ENCODE peak calls at places on chromosome 5, in five cellular contexts. Z is left lung, Y is fibroblast of lung, K is NCI-H345, O is hypothalamus. L is an unnamed sample.

GRCh38 chr5:14263700-14264099 is 120.6 kb downstream of the TRIO start:
- DNase-seq in Z (no peak), Y (no peak), K (peak; percentile 83), O (no peak), L (no peak)

GRCh38 chr5:80655231-80655784 is 525 bp upstream of the DHFR start:
- DNase-seq in Z (no peak), Y (peak; percentile 25), K (no peak), O (no peak), L (no peak)

GRCh38 chr5:173917788-173918786 is 29.9 kb downstream of the CPEB4 start:
- DNase-seq in Z (peak; percentile 61), Y (peak; percentile 92), K (no peak), O (peak; percentile 19), L (peak; percentile 36)

GRCh38 chr5:176533894-176534611 is 3.1 kb downstream of the RNF44 start:
- DNase-seq in Z (peak; percentile 68), Y (no peak), K (no peak), O (no peak), L (no peak)

GRCh38 chr5:59621477-59621876 is 272.0 kb downstream of the PDE4D start:
- DNase-seq in Z (no peak), Y (no peak), K (no peak), O (no peak), L (no peak)

GRCh38 chr5:141192110-141192725 is at the start of gene PCDHB10:
- DNase-seq in Z (no peak), Y (peak; percentile 8), K (no peak), O (no peak), L (no peak)

GRCh38 chr5:97071101-97071500 is 71.3 kb downstream of the LIX1 start:
- DNase-seq in Z (no peak), Y (peak; percentile 98), K (no peak), O (no peak), L (no peak)

GRCh38 chr5:27494845-27495244 is 456.5 kb upstream of the CDH9 start:
- DNase-seq in Z (no peak), Y (no peak), K (no peak), O (no peak), L (no peak)

GRCh38 chr5:153400931-153401330 is 89.5 kb upstream of the GRIA1 start:
- DNase-seq in Z (no peak), Y (no peak), K (no peak), O (no peak), L (no peak)

GRCh38 chr5:73528248-73528647 is 30.0 kb downstream of the BTF3 start:
- DNase-seq in Z (no peak), Y (no peak), K (peak; percentile 9), O (no peak), L (no peak)

L was measured in GOT3.